ENCODE peak calls at places on chromosomes 5 and 9, in four cellular contexts. One of them, this sample, is unnamed.

GRCh38 chr9:120856700-120857099 is 14.0 kb upstream of the PSMD5 start:
- DNase-seq in suprapubic skin: no peak
- DNase-seq in heart left ventricle: no peak
- DNase-seq in hepatocyte: no peak
- DNase-seq in this sample: no peak

GRCh38 chr5:73170522-73170921 is 2.5 kb upstream of the TMEM174 start:
- DNase-seq in hepatocyte: no peak
- DNase-seq in suprapubic skin: no peak
- DNase-seq in heart left ventricle: no peak
- DNase-seq in this sample: no peak

GRCh38 chr9:131259916-131260597 is 16.3 kb downstream of the FAM78A start:
- DNase-seq in suprapubic skin: no peak
- DNase-seq in heart left ventricle: no peak
- DNase-seq in hepatocyte: no peak
- DNase-seq in this sample: no peak

GRCh38 chr9:127470662-127471061 is 19.4 kb downstream of the LRSAM1 start:
- DNase-seq in hepatocyte: no peak
- DNase-seq in heart left ventricle: no peak
- DNase-seq in suprapubic skin: no peak
- DNase-seq in this sample: no peak

GRCh38 chr5:11261226-11261625 is 500.2 kb upstream of the DAP start:
- DNase-seq in hepatocyte: no peak
- DNase-seq in suprapubic skin: no peak
- DNase-seq in heart left ventricle: no peak
- DNase-seq in this sample: no peak

GRCh38 chr5:141692919-141693848 is 11.2 kb upstream of the ARAP3 start:
- DNase-seq in suprapubic skin: no peak
- DNase-seq in heart left ventricle: no peak
- DNase-seq in hepatocyte: no peak
- DNase-seq in this sample: no peak

GRCh38 chr5:112923988-112924387 is 2.0 kb upstream of the REEP5 start:
- DNase-seq in heart left ventricle: no peak
- DNase-seq in hepatocyte: no peak
- DNase-seq in suprapubic skin: no peak
- DNase-seq in this sample: no peak

GRCh38 chr5:26881901-26882300 is 156.5 kb downstream of the CDH9 start:
- DNase-seq in hepatocyte: no peak
- DNase-seq in suprapubic skin: no peak
- DNase-seq in heart left ventricle: no peak
- DNase-seq in this sample: no peak

GRCh38 chr5:61177716-61178115 is 15.4 kb upstream of the SMIM15 start:
- DNase-seq in suprapubic skin: no peak
- DNase-seq in hepatocyte: no peak
- DNase-seq in heart left ventricle: no peak
- DNase-seq in this sample: no peak

GRCh38 chr9:124357591-124358361 is 57.5 kb downstream of the PSMB7 start:
- DNase-seq in suprapubic skin: no peak
- DNase-seq in heart left ventricle: no peak
- DNase-seq in hepatocyte: no peak
- DNase-seq in this sample: no peak

GRCh38 chr5:39167973-39168345 is 51.4 kb downstream of the FYB1 start:
- DNase-seq in heart left ventricle: no peak
- DNase-seq in suprapubic skin: no peak
- DNase-seq in hepatocyte: no peak
- DNase-seq in this sample: no peak

GRCh38 chr9:32360983-32361673 is 23.3 kb upstream of the ACO1 start:
- DNase-seq in suprapubic skin: no peak
- DNase-seq in hepatocyte: no peak
- DNase-seq in heart left ventricle: no peak
- DNase-seq in this sample: no peak

GRCh38 chr5:139185589-139185988 is 12.6 kb downstream of the SIL1 start:
- DNase-seq in hepatocyte: no peak
- DNase-seq in suprapubic skin: no peak
- DNase-seq in heart left ventricle: no peak
- DNase-seq in this sample: no peak

GRCh38 chr5:17217421-17218352 is at the start of gene BASP1:
- DNase-seq in heart left ventricle: peak; percentile 74
- DNase-seq in hepatocyte: peak; percentile 94
- DNase-seq in suprapubic skin: peak; percentile 84
- DNase-seq in this sample: no peak

GRCh38 chr5:36252722-36253340 is 11.1 kb upstream of the NADK2 start:
- DNase-seq in suprapubic skin: no peak
- DNase-seq in heart left ventricle: no peak
- DNase-seq in hepatocyte: no peak
- DNase-seq in this sample: no peak

GRCh38 chr9:113349434-113350337 is at the start of gene BSPRY:
- DNase-seq in heart left ventricle: no peak
- DNase-seq in suprapubic skin: no peak
- DNase-seq in hepatocyte: peak; percentile 77
- DNase-seq in this sample: no peak

GRCh38 chr9:20409321-20410092 is 212.8 kb downstream of the MLLT3 start:
- DNase-seq in heart left ventricle: no peak
- DNase-seq in suprapubic skin: no peak
- DNase-seq in hepatocyte: no peak
- DNase-seq in this sample: no peak
- H3K27ac ChIP-seq in heart left ventricle: no peak overlapping the region
- H3K27ac ChIP-seq in suprapubic skin: no peak overlapping the region
- H3K27ac ChIP-seq in hepatocyte: no peak overlapping the region
- H3K27ac ChIP-seq in this sample: no peak overlapping the region

GRCh38 chr9:86282979-86283535 is 719 bp upstream of the ISCA1 start:
- DNase-seq in heart left ventricle: peak; percentile 39
- DNase-seq in hepatocyte: peak; percentile 7
- DNase-seq in suprapubic skin: no peak
- DNase-seq in this sample: no peak
- H3K27ac ChIP-seq in heart left ventricle: peak overlapping the region; percentile 97
- H3K27ac ChIP-seq in hepatocyte: peak overlapping the region; percentile 99
- H3K27ac ChIP-seq in suprapubic skin: peak overlapping the region; percentile 97
- H3K27ac ChIP-seq in this sample: peak overlapping the region; percentile 95

GRCh38 chr5:51566940-51567339 is 183.7 kb downstream of the ISL1 start:
- DNase-seq in suprapubic skin: no peak
- DNase-seq in heart left ventricle: no peak
- DNase-seq in hepatocyte: no peak
- DNase-seq in this sample: no peak

DNA sequence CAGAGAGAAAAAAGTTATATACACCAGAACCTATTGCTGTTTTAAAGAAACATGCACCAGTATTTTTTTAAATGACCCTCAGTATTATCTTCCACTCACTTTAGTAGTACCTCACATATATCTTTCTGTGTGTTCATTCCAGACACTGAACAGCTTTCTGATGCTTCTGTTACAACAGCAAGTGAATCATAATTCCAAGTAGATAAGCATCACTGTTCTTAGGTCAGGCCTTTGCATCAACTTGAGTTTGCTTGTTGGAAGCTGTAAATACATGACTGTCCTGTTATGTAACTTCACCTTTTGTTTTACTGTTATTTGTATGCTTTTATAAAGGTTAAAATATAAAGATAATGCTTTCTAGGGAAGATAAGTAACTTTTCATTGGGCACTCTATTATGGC is 184.4 kb downstream of the ISL1 start:
- DNase-seq in heart left ventricle: no peak
- DNase-seq in hepatocyte: no peak
- DNase-seq in suprapubic skin: no peak
- DNase-seq in this sample: no peak
- H3K27ac ChIP-seq in heart left ventricle: no peak overlapping the region
- H3K27ac ChIP-seq in hepatocyte: no peak overlapping the region
- H3K27ac ChIP-seq in suprapubic skin: no peak overlapping the region
- H3K27ac ChIP-seq in this sample: no peak overlapping the region

DNA sequence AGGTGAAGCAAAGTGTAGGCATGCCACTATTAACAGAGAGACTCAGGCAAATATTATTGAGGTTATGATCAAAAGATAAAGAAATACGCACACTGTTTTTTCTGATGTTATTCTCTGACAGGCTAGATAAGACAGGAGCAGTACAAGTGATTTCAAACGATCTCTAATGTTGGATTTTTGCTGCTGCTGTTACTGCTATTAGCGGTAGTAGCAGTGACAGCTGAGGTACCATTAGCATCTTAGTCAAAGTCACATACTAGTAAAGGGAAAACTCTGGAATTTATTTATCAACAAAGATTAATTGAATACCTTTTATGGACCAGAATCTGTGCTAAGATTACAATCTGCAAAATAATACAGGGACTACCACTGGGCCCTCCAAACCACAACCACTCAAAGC is 362.4 kb upstream of the CDH6 start:
- DNase-seq in heart left ventricle: no peak
- DNase-seq in hepatocyte: no peak
- DNase-seq in suprapubic skin: no peak
- DNase-seq in this sample: no peak
- H3K27ac ChIP-seq in heart left ventricle: no peak overlapping the region
- H3K27ac ChIP-seq in hepatocyte: no peak overlapping the region
- H3K27ac ChIP-seq in suprapubic skin: no peak overlapping the region
- H3K27ac ChIP-seq in this sample: no peak overlapping the region